ENCODE peak calls at places on chromosomes 7 and 10, in six cellular contexts. One of them, this sample, is unnamed.

GRCh38 chr7:92609921-92610518 is 19.8 kb upstream of the FAM133B start:
- DNase-seq in T-helper 22 cell: no peak
- DNase-seq in suprapubic skin: no peak
- DNase-seq in T-helper 2 cell: no peak
- DNase-seq in activated CD4-positive, alpha-beta T cell treated with anti-CD3 and anti-CD28 coated beads, Interleukin-2, amount 50 U/mL, for 48 hours: no peak
- DNase-seq in posterior cingulate gyrus: no peak
- DNase-seq in this sample: no peak

GRCh38 chr7:91796122-91796521 is 84.4 kb downstream of the MTERF1 start:
- DNase-seq in T-helper 2 cell: no peak
- DNase-seq in posterior cingulate gyrus: no peak
- DNase-seq in suprapubic skin: no peak
- DNase-seq in activated CD4-positive, alpha-beta T cell treated with anti-CD3 and anti-CD28 coated beads, Interleukin-2, amount 50 U/mL, for 48 hours: no peak
- DNase-seq in T-helper 22 cell: no peak
- DNase-seq in this sample: no peak

GRCh38 chr7:4960363-4960762 is 1.4 kb upstream of the MMD2 start:
- DNase-seq in activated CD4-positive, alpha-beta T cell treated with anti-CD3 and anti-CD28 coated beads, Interleukin-2, amount 50 U/mL, for 48 hours: no peak
- DNase-seq in suprapubic skin: peak
- DNase-seq in T-helper 2 cell: no peak
- DNase-seq in posterior cingulate gyrus: peak
- DNase-seq in T-helper 22 cell: no peak
- DNase-seq in this sample: no peak

GRCh38 chr10:17548786-17549185 is 68.4 kb downstream of the HACD1 start:
- DNase-seq in T-helper 2 cell: no peak
- DNase-seq in T-helper 22 cell: no peak
- DNase-seq in posterior cingulate gyrus: no peak
- DNase-seq in suprapubic skin: no peak
- DNase-seq in activated CD4-positive, alpha-beta T cell treated with anti-CD3 and anti-CD28 coated beads, Interleukin-2, amount 50 U/mL, for 48 hours: no peak
- DNase-seq in this sample: peak

GRCh38 chr10:11397980-11398580 is 213.4 kb downstream of the USP6NL start:
- DNase-seq in T-helper 22 cell: no peak
- DNase-seq in activated CD4-positive, alpha-beta T cell treated with anti-CD3 and anti-CD28 coated beads, Interleukin-2, amount 50 U/mL, for 48 hours: no peak
- DNase-seq in suprapubic skin: peak
- DNase-seq in posterior cingulate gyrus: no peak
- DNase-seq in T-helper 2 cell: no peak
- DNase-seq in this sample: no peak

GRCh38 chr10:44974082-44974627 is 4.5 kb downstream of the DEPP1 start:
- DNase-seq in activated CD4-positive, alpha-beta T cell treated with anti-CD3 and anti-CD28 coated beads, Interleukin-2, amount 50 U/mL, for 48 hours: no peak
- DNase-seq in suprapubic skin: no peak
- DNase-seq in T-helper 2 cell: no peak
- DNase-seq in T-helper 22 cell: no peak
- DNase-seq in posterior cingulate gyrus: no peak
- DNase-seq in this sample: no peak

GRCh38 chr10:21832751-21833150 is 170.8 kb downstream of the DNAJC1 start:
- DNase-seq in T-helper 22 cell: no peak
- DNase-seq in posterior cingulate gyrus: no peak
- DNase-seq in suprapubic skin: no peak
- DNase-seq in activated CD4-positive, alpha-beta T cell treated with anti-CD3 and anti-CD28 coated beads, Interleukin-2, amount 50 U/mL, for 48 hours: no peak
- DNase-seq in T-helper 2 cell: no peak
- DNase-seq in this sample: no peak

GRCh38 chr7:81833401-81833800 is 63.6 kb upstream of the HGF start:
- DNase-seq in posterior cingulate gyrus: no peak
- DNase-seq in T-helper 22 cell: no peak
- DNase-seq in T-helper 2 cell: no peak
- DNase-seq in activated CD4-positive, alpha-beta T cell treated with anti-CD3 and anti-CD28 coated beads, Interleukin-2, amount 50 U/mL, for 48 hours: no peak
- DNase-seq in suprapubic skin: no peak
- DNase-seq in this sample: no peak

GRCh38 chr10:58919927-58920654 is 256.4 kb upstream of the PHYHIPL start:
- DNase-seq in T-helper 2 cell: no peak
- DNase-seq in activated CD4-positive, alpha-beta T cell treated with anti-CD3 and anti-CD28 coated beads, Interleukin-2, amount 50 U/mL, for 48 hours: no peak
- DNase-seq in suprapubic skin: no peak
- DNase-seq in posterior cingulate gyrus: no peak
- DNase-seq in T-helper 22 cell: no peak
- DNase-seq in this sample: no peak

GRCh38 chr7:135707570-135707966 is 20.4 kb downstream of the SLC13A4 start:
- DNase-seq in T-helper 22 cell: no peak
- DNase-seq in T-helper 2 cell: no peak
- DNase-seq in posterior cingulate gyrus: no peak
- DNase-seq in activated CD4-positive, alpha-beta T cell treated with anti-CD3 and anti-CD28 coated beads, Interleukin-2, amount 50 U/mL, for 48 hours: no peak
- DNase-seq in suprapubic skin: no peak
- DNase-seq in this sample: peak

GRCh38 chr7:150904342-150904909 is 52.1 kb downstream of the AOC1 start:
- DNase-seq in suprapubic skin: no peak
- DNase-seq in posterior cingulate gyrus: no peak
- DNase-seq in T-helper 22 cell: no peak
- DNase-seq in activated CD4-positive, alpha-beta T cell treated with anti-CD3 and anti-CD28 coated beads, Interleukin-2, amount 50 U/mL, for 48 hours: no peak
- DNase-seq in T-helper 2 cell: no peak
- DNase-seq in this sample: no peak

GRCh38 chr10:8998751-8999150 is 944.3 kb downstream of the GATA3 start:
- DNase-seq in T-helper 2 cell: no peak
- DNase-seq in T-helper 22 cell: no peak
- DNase-seq in posterior cingulate gyrus: no peak
- DNase-seq in suprapubic skin: no peak
- DNase-seq in activated CD4-positive, alpha-beta T cell treated with anti-CD3 and anti-CD28 coated beads, Interleukin-2, amount 50 U/mL, for 48 hours: no peak
- DNase-seq in this sample: no peak

GRCh38 chr10:114872519-114873087 is 51.0 kb downstream of the FHIP2A start:
- DNase-seq in T-helper 22 cell: no peak
- DNase-seq in activated CD4-positive, alpha-beta T cell treated with anti-CD3 and anti-CD28 coated beads, Interleukin-2, amount 50 U/mL, for 48 hours: no peak
- DNase-seq in suprapubic skin: no peak
- DNase-seq in T-helper 2 cell: no peak
- DNase-seq in posterior cingulate gyrus: no peak
- DNase-seq in this sample: no peak

GRCh38 chr10:31071232-31071999 is 39.8 kb upstream of the ZNF438 start:
- DNase-seq in posterior cingulate gyrus: no peak
- DNase-seq in suprapubic skin: no peak
- DNase-seq in activated CD4-positive, alpha-beta T cell treated with anti-CD3 and anti-CD28 coated beads, Interleukin-2, amount 50 U/mL, for 48 hours: no peak
- DNase-seq in T-helper 2 cell: no peak
- DNase-seq in T-helper 22 cell: no peak
- DNase-seq in this sample: no peak

GRCh38 chr10:15169555-15170407 is 1.3 kb upstream of the NMT2 start:
- DNase-seq in T-helper 2 cell: peak
- DNase-seq in posterior cingulate gyrus: no peak
- DNase-seq in suprapubic skin: no peak
- DNase-seq in activated CD4-positive, alpha-beta T cell treated with anti-CD3 and anti-CD28 coated beads, Interleukin-2, amount 50 U/mL, for 48 hours: peak
- DNase-seq in T-helper 22 cell: peak
- DNase-seq in this sample: no peak

GRCh38 chr7:4479367-4480039 is 202.6 kb upstream of the FOXK1 start:
- DNase-seq in posterior cingulate gyrus: no peak
- DNase-seq in T-helper 22 cell: no peak
- DNase-seq in suprapubic skin: no peak
- DNase-seq in activated CD4-positive, alpha-beta T cell treated with anti-CD3 and anti-CD28 coated beads, Interleukin-2, amount 50 U/mL, for 48 hours: peak
- DNase-seq in T-helper 2 cell: no peak
- DNase-seq in this sample: peak

This sample was measured in ELF-1.